ENCODE peak calls at places on chromosomes 13 and 19, in nine cellular contexts. E, Q, Y, T, O, J, V, I and S are unnamed samples.
A peak's percentile ranks its signal among the peaks of the same experiment; 100 is the strongest.

GRCh38 chr13:75569576-75569975 is 20.0 kb downstream of the UCHL3 start:
- DNase-seq in E (no peak), Q (no peak), Y (no peak), T (no peak), O (no peak), J (no peak), V (no peak), I (no peak), S (peak; percentile 4)

GRCh38 chr13:46317120-46317519 is 69.9 kb downstream of the RUBCNL start:
- DNase-seq in E (no peak), Q (no peak), Y (no peak), T (no peak), O (no peak), J (no peak), V (no peak), I (no peak), S (no peak)

GRCh38 chr19:17522988-17523872 is 11.8 kb downstream of the PGLS start:
- DNase-seq in E (no peak), Q (no peak), Y (peak; percentile 50), T (no peak), O (no peak), J (peak; percentile 21), V (peak; percentile 44), I (no peak), S (no peak)

GRCh38 chr13:95954266-95954665 is 98.9 kb downstream of the UGGT2 start:
- DNase-seq in E (no peak), Q (no peak), Y (no peak), T (no peak), O (peak; percentile 3), J (no peak), V (no peak), I (no peak), S (no peak)

GRCh38 chr13:90869580-90869979 is 477.9 kb upstream of the MIR17HG start:
- DNase-seq in E (no peak), Q (no peak), Y (no peak), T (no peak), O (no peak), J (no peak), V (no peak), I (no peak), S (no peak)

GRCh38 chr13:24680921-24681585 is 845 bp downstream of the ATP12A start:
- DNase-seq in E (no peak), Q (no peak), Y (no peak), T (no peak), O (no peak), J (no peak), V (no peak), I (no peak), S (no peak)

GRCh38 chr13:72745260-72745659 is 17.5 kb downstream of the BORA start:
- DNase-seq in E (no peak), Q (no peak), Y (no peak), T (peak; percentile 47), O (no peak), J (no peak), V (no peak), I (no peak), S (no peak)

GRCh38 chr13:43085545-43085944 is 62.2 kb downstream of the DNAJC15 start:
- DNase-seq in E (no peak), Q (peak; percentile 32), Y (no peak), T (peak; percentile 61), O (no peak), J (no peak), V (peak; percentile 5), I (peak; percentile 67), S (peak; percentile 14)

DNA sequence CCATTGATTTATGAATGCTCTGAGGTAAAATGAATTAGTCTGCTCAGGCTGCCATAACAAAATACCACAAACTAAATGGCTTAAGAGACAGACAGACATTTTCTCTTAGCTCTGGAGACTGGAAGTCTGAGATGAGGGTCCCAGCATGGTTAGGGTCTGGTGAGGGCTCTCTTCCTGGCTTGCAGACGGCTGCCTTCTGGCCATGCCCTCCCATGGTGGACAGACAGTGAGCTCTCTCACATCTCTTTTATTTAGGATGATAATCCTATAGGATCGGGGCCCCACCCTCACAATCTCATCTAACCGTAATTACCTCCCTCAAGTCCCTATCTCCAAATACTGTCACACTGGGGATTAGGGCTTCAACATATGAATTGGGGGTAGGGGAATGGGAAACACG is 47.1 kb downstream of the HSPH1 start:
- DNase-seq in E (no peak), Q (no peak), Y (no peak), T (no peak), O (no peak), J (no peak), V (no peak), I (no peak), S (no peak)
- H3K27ac ChIP-seq in E (no peak overlapping the region), Q (no peak overlapping the region), Y (no peak overlapping the region), T (no peak overlapping the region), O (no peak overlapping the region), J (no peak overlapping the region), V (no peak overlapping the region), I (no peak overlapping the region), S (no peak overlapping the region)

DNA sequence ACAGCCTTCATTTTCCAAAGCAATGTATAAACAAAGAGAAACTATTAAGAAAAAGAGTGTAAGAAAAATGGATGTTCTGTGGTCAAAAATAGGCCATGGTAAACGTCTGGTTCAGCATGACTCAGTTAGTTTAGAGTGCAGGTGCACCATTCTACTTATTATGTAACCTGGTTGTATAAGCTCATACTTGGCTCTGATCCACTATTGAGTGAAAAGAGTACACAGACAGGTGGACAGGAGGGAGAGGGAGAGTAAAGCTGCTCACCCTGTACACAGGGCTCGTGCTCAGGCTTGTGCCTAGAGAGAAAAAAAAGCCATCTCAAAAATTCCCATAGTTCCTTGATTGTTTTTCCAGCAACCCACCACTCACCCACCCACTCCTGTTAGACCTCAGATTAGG is 85.8 kb upstream of the ZNF91 start:
- DNase-seq in E (no peak), Q (no peak), Y (no peak), T (no peak), O (no peak), J (no peak), V (no peak), I (peak; percentile 91), S (no peak)
- H3K27ac ChIP-seq in E (no peak overlapping the region), Q (no peak overlapping the region), Y (no peak overlapping the region), T (no peak overlapping the region), O (no peak overlapping the region), J (no peak overlapping the region), V (no peak overlapping the region), I (peak overlapping the region; percentile 69), S (no peak overlapping the region)

GRCh38 chr19:7705387-7706187 is 3.7 kb upstream of the FCER2 start:
- DNase-seq in E (no peak), Q (no peak), Y (peak; percentile 44), T (no peak), O (no peak), J (no peak), V (peak; percentile 84), I (no peak), S (no peak)

GRCh38 chr19:7706662-7707454 is 4.9 kb upstream of the FCER2 start:
- DNase-seq in E (no peak), Q (no peak), Y (no peak), T (no peak), O (no peak), J (no peak), V (no peak), I (no peak), S (no peak)

GRCh38 chr19:7703332-7703731 is 1.4 kb upstream of the FCER2 start:
- DNase-seq in E (no peak), Q (no peak), Y (no peak), T (no peak), O (no peak), J (no peak), V (no peak), I (no peak), S (no peak)

GRCh38 chr19:7704280-7705060 is 2.5 kb upstream of the FCER2 start:
- DNase-seq in E (no peak), Q (no peak), Y (no peak), T (no peak), O (no peak), J (no peak), V (no peak), I (no peak), S (no peak)

GRCh38 chr19:7706188-7706530 is 4.2 kb upstream of the FCER2 start:
- DNase-seq in E (no peak), Q (no peak), Y (no peak), T (no peak), O (no peak), J (no peak), V (no peak), I (no peak), S (no peak)
- H3K27ac ChIP-seq in E (no peak overlapping the region), Q (no peak overlapping the region), Y (no peak overlapping the region), T (no peak overlapping the region), O (no peak overlapping the region), J (no peak overlapping the region), V (peak overlapping the region; percentile 79), I (no peak overlapping the region), S (no peak overlapping the region)

GRCh38 chr13:41548031-41548430 is 90.7 kb downstream of the RGCC start:
- DNase-seq in E (no peak), Q (no peak), Y (no peak), T (no peak), O (no peak), J (no peak), V (no peak), I (no peak), S (no peak)
- H3K27ac ChIP-seq in E (no peak overlapping the region), Q (no peak overlapping the region), Y (peak overlapping the region; percentile 68), T (no peak overlapping the region), O (no peak overlapping the region), J (no peak overlapping the region), V (no peak overlapping the region), I (no peak overlapping the region), S (no peak overlapping the region)

GRCh38 chr13:29522044-29522685 is 73.3 kb downstream of the SLC7A1 start:
- DNase-seq in E (no peak), Q (peak; percentile 34), Y (no peak), T (peak; percentile 61), O (no peak), J (no peak), V (no peak), I (no peak), S (peak; percentile 90)
- H3K27ac ChIP-seq in E (peak overlapping the region; percentile 30), Q (peak overlapping the region; percentile 31), Y (peak overlapping the region; percentile 15), T (no peak overlapping the region), O (no peak overlapping the region), J (no peak overlapping the region), V (no peak overlapping the region), I (no peak overlapping the region), S (peak overlapping the region; percentile 96)